ENCODE peak calls at places on chromosomes 3 and 15, in six cellular contexts. R is T-cell, S is NCI-H2029 treated with DMSO at 0.1 percent for 48 hours, A is kidney, Y is lower lobe of right lung, V is T-helper 9 cell. X is an unnamed sample.

GRCh38 chr3:46186856-46187700 is 21.0 kb downstream of the CCR1 start:
- DNase-seq in S (no peak), R (no peak), Y (no peak), V (no peak), A (no peak), X (no peak)

GRCh38 chr15:79769933-79770332 is 126.9 kb downstream of the MTHFS start:
- DNase-seq in R (no peak), S (no peak), V (no peak), A (no peak), Y (no peak), X (no peak)

GRCh38 chr3:170731281-170731680 is 138.7 kb downstream of the RPL22L1 start:
- DNase-seq in A (no peak), V (no peak), S (no peak), Y (no peak), R (no peak), X (no peak)

GRCh38 chr3:165837058-165837525 is at the start of gene BCHE:
- DNase-seq in R (no peak), Y (no peak), V (no peak), S (no peak), A (no peak), X (peak)

GRCh38 chr15:41989573-41990242 is 17.4 kb upstream of the EHD4 start:
- DNase-seq in A (peak), S (no peak), V (peak), R (peak), Y (peak), X (peak)

GRCh38 chr15:41599061-41599460 is 40.0 kb downstream of the TYRO3 start:
- DNase-seq in S (no peak), R (no peak), A (no peak), V (no peak), Y (no peak), X (no peak)

GRCh38 chr3:73540969-73541740 is 83.6 kb downstream of the PDZRN3 start:
- DNase-seq in Y (no peak), A (no peak), S (no peak), V (no peak), R (no peak), X (no peak)

GRCh38 chr3:20648921-20649381 is 462.9 kb upstream of the SGO1 start:
- DNase-seq in Y (no peak), S (no peak), R (no peak), V (no peak), A (no peak), X (no peak)

GRCh38 chr3:71478568-71478967 is 105.0 kb downstream of the FOXP1 start:
- DNase-seq in A (no peak), Y (no peak), S (no peak), V (peak), R (peak), X (no peak)

GRCh38 chr15:34865531-34865930 is 70.2 kb upstream of the ACTC1 start:
- DNase-seq in S (no peak), Y (no peak), V (no peak), A (no peak), R (no peak), X (no peak)

GRCh38 chr15:63288342-63288741 is 10.9 kb downstream of the APH1B start:
- DNase-seq in R (no peak), V (no peak), A (no peak), S (no peak), Y (no peak), X (no peak)

GRCh38 chr3:40321818-40322217 is 12.3 kb downstream of the EIF1B start:
- DNase-seq in Y (no peak), R (no peak), A (no peak), S (no peak), V (no peak), X (no peak)

GRCh38 chr15:80766275-80766674 is 12.9 kb upstream of the CEMIP start:
- DNase-seq in A (no peak), R (no peak), S (no peak), V (no peak), Y (no peak), X (no peak)

GRCh38 chr3:38114052-38114874 is 22.7 kb downstream of the ACAA1 start:
- DNase-seq in Y (peak), R (no peak), V (no peak), S (no peak), A (peak), X (peak)

X was measured in posterior vena cava.